ENCODE peak calls at places on chromosomes 4 and X, in seven cellular contexts. V is H9, K is IMR-90, C is mesendoderm, J is neuronal stem cell, Y is trophoblast cell, A is H1. Z is an unnamed sample.

GRCh38 chrX:40468033-40468979 is 112.5 kb upstream of the ATP6AP2 start:
- DNase-seq in V (peak; percentile 76), K (peak; percentile 5), C (peak; percentile 76), J (no peak), Y (peak; percentile 50), A (no peak), Z (peak; percentile 38)

GRCh38 chr4:25313194-25313895 is 771 bp downstream of the ZCCHC4 start:
- DNase-seq in V (no peak), K (no peak), C (peak; percentile 27), J (no peak), Y (peak; percentile 43), A (no peak), Z (no peak)

GRCh38 chrX:63934791-63935190 is 149.8 kb upstream of the ARHGEF9 start:
- DNase-seq in V (peak; percentile 40), K (no peak), C (peak; percentile 61), J (no peak), Y (no peak), A (peak; percentile 39), Z (no peak)

GRCh38 chr4:3822230-3822947 is 56.2 kb downstream of the ADRA2C start:
- DNase-seq in V (no peak), K (no peak), C (no peak), J (no peak), Y (peak; percentile 73), A (no peak), Z (no peak)

GRCh38 chr4:123510666-123511065 is 114.1 kb downstream of the SPRY1 start:
- DNase-seq in V (no peak), K (no peak), C (no peak), J (no peak), Y (peak; percentile 91), A (no peak), Z (no peak)

GRCh38 chr4:127533028-127533700 is 99.6 kb upstream of the INTU start:
- DNase-seq in V (no peak), K (peak; percentile 17), C (no peak), J (no peak), Y (no peak), A (no peak), Z (peak; percentile 79)

GRCh38 chrX:20315140-20315539 is 48.4 kb upstream of the RPS6KA3 start:
- DNase-seq in V (no peak), K (no peak), C (no peak), J (no peak), Y (no peak), A (no peak), Z (no peak)

GRCh38 chr4:7331682-7332000 is 103.1 kb downstream of the PSAPL1 start:
- DNase-seq in V (no peak), K (no peak), C (no peak), J (no peak), Y (no peak), A (no peak), Z (no peak)

GRCh38 chr4:41216294-41217019 is 2.1 kb upstream of the APBB2 start:
- DNase-seq in V (peak; percentile 93), K (peak; percentile 57), C (peak; percentile 91), J (peak; percentile 69), Y (peak; percentile 75), A (peak; percentile 91), Z (peak; percentile 83)

GRCh38 chrX:23503835-23504539 is 163.3 kb upstream of the PRDX4 start:
- DNase-seq in V (peak; percentile 78), K (peak; percentile 66), C (peak; percentile 82), J (no peak), Y (peak; percentile 92), A (no peak), Z (peak; percentile 19)

GRCh38 chr4:157713342-157713741 is 459.5 kb downstream of the GASK1B start:
- DNase-seq in V (no peak), K (no peak), C (peak; percentile 8), J (no peak), Y (no peak), A (no peak), Z (no peak)

GRCh38 chrX:18668468-18668867 is 3.4 kb downstream of the RS1 start:
- DNase-seq in V (no peak), K (no peak), C (no peak), J (no peak), Y (no peak), A (no peak), Z (no peak)

GRCh38 chr4:20565075-20565721 is 135.1 kb upstream of the PACRGL start:
- DNase-seq in V (no peak), K (peak; percentile 67), C (no peak), J (no peak), Y (no peak), A (no peak), Z (no peak)

GRCh38 chrX:109475174-109475891 is 6.6 kb downstream of the GUCY2F start:
- DNase-seq in V (peak; percentile 92), K (peak; percentile 34), C (peak; percentile 91), J (peak; percentile 45), Y (peak; percentile 58), A (peak; percentile 54), Z (peak; percentile 46)

GRCh38 chr4:3410401-3411135 is 31.2 kb upstream of the HGFAC start:
- DNase-seq in V (peak; percentile 12), K (no peak), C (no peak), J (no peak), Y (peak; percentile 16), A (no peak), Z (no peak)

GRCh38 chr4:107711831-107712230 is 8.2 kb downstream of the PAPSS1 start:
- DNase-seq in V (no peak), K (no peak), C (no peak), J (no peak), Y (no peak), A (no peak), Z (no peak)

GRCh38 chr4:83548151-83548905 is 12.4 kb downstream of the GPAT3 start:
- DNase-seq in V (peak; percentile 53), K (peak; percentile 97), C (peak; percentile 88), J (no peak), Y (peak; percentile 93), A (no peak), Z (peak; percentile 89)

GRCh38 chr4:159051245-159052071 is 51.4 kb upstream of the RAPGEF2 start:
- DNase-seq in V (no peak), K (no peak), C (peak; percentile 51), J (no peak), Y (no peak), A (no peak), Z (peak; percentile 6)

GRCh38 chr4:37486134-37486533 is 200.0 kb downstream of the RELL1 start:
- DNase-seq in V (no peak), K (no peak), C (no peak), J (no peak), Y (no peak), A (no peak), Z (no peak)

GRCh38 chrX:96569034-96569433 is 115.6 kb upstream of the DIAPH2 start:
- DNase-seq in V (no peak), K (no peak), C (no peak), J (no peak), Y (peak; percentile 47), A (no peak), Z (no peak)

GRCh38 chrX:96566856-96567255 is 117.8 kb upstream of the DIAPH2 start:
- DNase-seq in V (no peak), K (no peak), C (no peak), J (no peak), Y (no peak), A (no peak), Z (no peak)

GRCh38 chrX:96563663-96564062 is 121.0 kb upstream of the DIAPH2 start:
- DNase-seq in V (no peak), K (peak; percentile 64), C (no peak), J (no peak), Y (no peak), A (no peak), Z (peak; percentile 81)

GRCh38 chrX:96564595-96564994 is 120.0 kb upstream of the DIAPH2 start:
- DNase-seq in V (no peak), K (no peak), C (no peak), J (no peak), Y (peak; percentile 29), A (no peak), Z (peak; percentile 44)

DNA sequence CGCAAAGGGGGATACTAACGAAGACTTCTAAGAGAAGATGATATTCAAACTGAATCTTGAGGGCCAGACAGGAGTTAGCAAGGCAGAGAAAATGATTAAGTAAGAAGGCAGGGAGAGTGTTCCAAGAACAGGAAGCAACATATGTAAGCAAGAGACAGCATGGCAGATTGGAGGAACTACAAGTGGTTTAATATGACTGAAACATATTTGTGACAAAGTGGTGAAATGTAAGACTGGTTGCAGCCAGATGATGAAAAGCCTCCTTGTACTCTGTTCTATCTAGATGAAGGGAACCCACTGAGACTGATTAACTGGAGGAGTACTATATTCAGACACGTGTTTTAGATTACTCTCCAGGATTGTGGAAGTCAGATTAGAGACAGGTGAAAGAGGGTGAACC is 116.6 kb upstream of the DIAPH2 start:
- DNase-seq in V (no peak), K (no peak), C (no peak), J (no peak), Y (no peak), A (no peak), Z (no peak)
- H3K23ac ChIP-seq in V (no peak overlapping the region), K (no peak overlapping the region), C (no peak overlapping the region), J (no peak overlapping the region), Y (no peak overlapping the region), A (no peak overlapping the region), Z (no peak overlapping the region)

GRCh38 chr4:165783626-165784025 is 89.4 kb upstream of the TLL1 start:
- DNase-seq in V (no peak), K (no peak), C (no peak), J (no peak), Y (no peak), A (no peak), Z (no peak)
- H3K18ac ChIP-seq in V (no peak overlapping the region), K (no peak overlapping the region), C (no peak overlapping the region), J (no peak overlapping the region), Y (no peak overlapping the region), A (no peak overlapping the region), Z (no peak overlapping the region)

GRCh38 chr4:1652088-1652487 is 32.0 kb downstream of the FAM53A start:
- DNase-seq in V (no peak), K (no peak), C (no peak), J (no peak), Y (no peak), A (no peak), Z (no peak)
- H3K23ac ChIP-seq in V (no peak overlapping the region), K (no peak overlapping the region), C (no peak overlapping the region), J (peak overlapping the region; percentile 96), Y (peak overlapping the region; percentile 19), A (no peak overlapping the region), Z (no peak overlapping the region)

DNA sequence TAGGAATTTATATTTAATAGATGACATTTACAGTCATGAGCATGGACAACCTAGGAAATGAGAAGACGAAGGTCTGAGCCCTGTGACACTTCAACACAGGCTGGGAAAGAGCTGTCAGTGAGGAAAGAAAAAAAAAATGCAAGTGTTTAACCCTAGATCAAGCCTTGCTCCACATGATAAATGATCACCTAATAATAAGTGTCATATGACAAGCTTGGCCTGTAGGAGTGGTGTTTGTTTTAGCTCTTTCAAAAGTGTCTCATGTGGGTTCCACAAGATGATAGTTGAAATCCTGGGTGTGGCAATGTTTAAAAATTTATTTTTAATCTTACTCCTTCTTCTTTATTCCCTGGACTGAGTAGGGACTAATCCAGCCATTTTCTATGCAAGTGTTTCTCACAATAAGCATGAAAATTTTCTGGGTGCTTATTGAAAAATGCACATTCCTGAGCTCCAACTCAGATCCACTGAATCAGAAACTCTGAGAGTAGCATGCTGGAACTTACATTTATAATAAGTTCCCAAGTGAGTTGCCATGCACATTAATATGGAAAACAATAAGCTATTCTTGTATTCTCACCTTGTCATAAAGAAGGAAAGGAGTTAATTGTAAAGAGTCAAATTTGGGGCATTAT is 138.2 kb downstream of the AREG start:
- DNase-seq in V (no peak), K (peak; percentile 46), C (no peak), J (no peak), Y (no peak), A (no peak), Z (peak; percentile 5)
- H3K18ac ChIP-seq in V (no peak overlapping the region), K (no peak overlapping the region), C (no peak overlapping the region), J (no peak overlapping the region), Y (no peak overlapping the region), A (no peak overlapping the region), Z (no peak overlapping the region)

Z was measured in mesenchymal stem cell.